ENCODE peak calls at places on chromosomes 11 and 22, in ten cellular contexts. A is kidney epithelial cell; J is choroid plexus epithelial cell; E is brain microvascular endothelial cell; I is effector memory CD4-positive, alpha-beta T cell; Y is tibial nerve; Q is GM06990; U is lower lobe of right lung; S is HFF-Myc; B is breast epithelium. O is an unnamed sample.

GRCh38 chr11:112453601-112454577 is 193.2 kb upstream of the PLET1 start:
- DNase-seq in E (peak), A (no peak), Y (no peak), U (peak), Q (no peak), J (peak), B (no peak), S (peak), I (peak), O (no peak)

GRCh38 chr11:117814766-117815261 is 9.7 kb downstream of the FXYD2 start:
- DNase-seq in Y (peak), Q (peak), J (peak), B (no peak), E (no peak), U (peak), S (no peak), A (peak), I (peak), O (no peak)

GRCh38 chr11:107929611-107930200 is 1.5 kb downstream of the RAB39A start:
- DNase-seq in E (no peak), J (no peak), U (no peak), Q (peak), B (no peak), A (no peak), Y (no peak), I (no peak), S (no peak), O (no peak)

GRCh38 chr11:122804161-122804560 is 34.1 kb upstream of the CRTAM start:
- DNase-seq in S (no peak), U (no peak), E (peak), B (no peak), I (no peak), A (peak), Q (no peak), Y (no peak), J (peak), O (no peak)

GRCh38 chr11:9459573-9460321 is 1.1 kb upstream of the ZNF143 start:
- DNase-seq in I (no peak), E (peak), A (no peak), Q (peak), Y (peak), J (peak), S (no peak), B (no peak), U (no peak), O (no peak)

GRCh38 chr11:106697058-106697457 is 321.2 kb downstream of the GUCY1A2 start:
- DNase-seq in U (no peak), J (peak), Y (no peak), I (no peak), B (no peak), Q (no peak), E (peak), S (no peak), A (no peak), O (no peak)

GRCh38 chr11:80925291-80925690 is 1484.5 kb upstream of the TENM4 start:
- DNase-seq in Y (no peak), A (no peak), S (no peak), U (no peak), I (no peak), J (no peak), E (no peak), B (no peak), Q (no peak), O (no peak)

GRCh38 chr11:61327669-61328071 is 5.2 kb downstream of the DDB1 start:
- DNase-seq in E (no peak), S (no peak), Q (no peak), I (no peak), Y (no peak), A (no peak), B (no peak), J (peak), U (no peak), O (no peak)

GRCh38 chr11:371716-372590 is 2.7 kb downstream of the B4GALNT4 start:
- DNase-seq in B (no peak), A (no peak), I (no peak), Y (no peak), E (no peak), J (no peak), S (no peak), Q (no peak), U (no peak), O (no peak)

GRCh38 chr11:48017105-48017874 is 36.9 kb downstream of the PTPRJ start:
- DNase-seq in E (no peak), J (no peak), B (no peak), S (no peak), Q (no peak), Y (no peak), U (no peak), I (peak), A (no peak), O (no peak)

GRCh38 chr11:45106006-45106405 is 40.4 kb upstream of the PRDM11 start:
- DNase-seq in S (no peak), Y (no peak), J (no peak), A (no peak), U (no peak), I (no peak), Q (no peak), B (no peak), E (no peak), O (no peak)

GRCh38 chr22:46533434-46533833 is 4.0 kb downstream of the CELSR1 start:
- DNase-seq in U (peak), S (no peak), I (no peak), A (no peak), J (no peak), B (peak), Q (no peak), Y (no peak), E (no peak), O (no peak)

GRCh38 chr11:83024270-83024854 is 47.3 kb downstream of the RAB30 start:
- DNase-seq in Y (no peak), E (no peak), S (no peak), I (no peak), A (no peak), B (no peak), Q (no peak), J (no peak), U (no peak), O (no peak)

GRCh38 chr11:35354644-35355043 is 64.7 kb downstream of the SLC1A2 start:
- DNase-seq in Y (no peak), E (peak), B (no peak), J (no peak), S (no peak), U (no peak), Q (no peak), A (no peak), I (no peak), O (no peak)

GRCh38 chr22:41512421-41513194 is 31.7 kb downstream of the POLR3H start:
- DNase-seq in U (no peak), I (no peak), Q (no peak), S (peak), E (peak), J (peak), A (peak), Y (no peak), B (no peak), O (no peak)

GRCh38 chr11:113189909-113190667 is 124.3 kb upstream of the TTC12 start:
- DNase-seq in J (peak), A (no peak), B (no peak), Q (no peak), I (no peak), S (peak), U (no peak), E (peak), Y (no peak), O (no peak)

DNA sequence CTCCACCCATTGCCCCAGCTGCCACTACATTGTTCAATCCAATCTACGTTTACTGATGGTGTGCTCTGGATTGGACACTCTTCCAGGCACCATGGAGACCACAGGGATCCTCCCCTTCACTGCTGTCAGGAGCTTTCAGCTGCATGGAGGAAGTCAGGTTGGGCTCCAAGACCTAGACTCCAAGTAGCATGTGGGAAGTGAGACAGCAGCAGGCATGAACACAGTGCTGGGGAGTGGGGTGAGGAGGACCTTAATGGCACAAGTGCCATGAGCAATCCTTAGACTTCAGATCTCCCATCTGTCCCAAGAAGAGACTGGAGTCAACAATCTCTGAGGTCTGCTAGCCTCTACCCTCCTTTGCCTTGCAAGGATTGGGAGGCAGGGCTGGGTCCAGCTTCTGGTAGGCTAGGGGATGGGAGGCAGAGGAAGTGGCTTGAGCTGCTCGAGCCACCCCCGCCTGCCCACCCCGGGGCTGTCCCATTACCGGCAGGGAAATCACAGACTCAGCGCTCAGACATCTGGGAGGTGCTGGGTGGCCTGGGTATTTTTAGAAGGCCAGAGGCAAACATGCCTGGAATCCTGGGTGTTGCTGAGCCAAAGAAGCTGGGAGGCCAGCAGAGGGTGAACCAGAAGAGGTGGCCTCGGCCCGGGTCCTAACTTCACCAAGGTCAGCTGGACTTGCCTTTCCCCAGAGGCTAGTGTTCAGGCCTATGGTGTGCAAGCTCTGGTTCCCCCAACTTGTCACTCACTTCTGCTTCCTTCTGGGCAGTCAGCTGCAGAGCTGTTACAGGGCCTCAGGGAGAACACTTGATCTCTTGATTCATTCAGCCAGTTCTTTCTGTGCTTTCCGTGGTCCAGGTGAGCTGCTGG is 15.3 kb upstream of the FCHSD2 start:
- DNase-seq in E (peak), S (no peak), J (peak), I (no peak), Q (peak), A (no peak), U (peak), Y (no peak), B (no peak), O (peak)
- H3K4me3 ChIP-seq in E (no peak), S (no peak), J (no peak), I (no peak), Q (peak), A (no peak), U (no peak), Y (no peak), B (no peak), O (no peak)

GRCh38 chr11:74948898-74949747 is at the start of the genes SPCS2 and XRRA1:
- DNase-seq in Y (peak), J (peak), A (peak), Q (peak), S (peak), I (peak), B (peak), E (peak), U (peak), O (peak)

GRCh38 chr11:74948546-74948897 is 369 bp downstream of the XRRA1 start:
- DNase-seq in Y (no peak), E (no peak), I (no peak), S (no peak), A (no peak), J (peak), Q (no peak), B (no peak), U (no peak), O (no peak)

GRCh38 chr11:74949748-74950127 is 672 bp downstream of the SPCS2 start:
- DNase-seq in U (no peak), E (no peak), Y (no peak), I (no peak), A (no peak), J (peak), Q (no peak), B (no peak), S (no peak), O (no peak)

GRCh38 chr11:74951241-74951640 is 2.2 kb downstream of the SPCS2 start:
- DNase-seq in I (no peak), E (no peak), S (no peak), U (no peak), Q (no peak), J (no peak), B (no peak), A (no peak), Y (no peak), O (no peak)

DNA sequence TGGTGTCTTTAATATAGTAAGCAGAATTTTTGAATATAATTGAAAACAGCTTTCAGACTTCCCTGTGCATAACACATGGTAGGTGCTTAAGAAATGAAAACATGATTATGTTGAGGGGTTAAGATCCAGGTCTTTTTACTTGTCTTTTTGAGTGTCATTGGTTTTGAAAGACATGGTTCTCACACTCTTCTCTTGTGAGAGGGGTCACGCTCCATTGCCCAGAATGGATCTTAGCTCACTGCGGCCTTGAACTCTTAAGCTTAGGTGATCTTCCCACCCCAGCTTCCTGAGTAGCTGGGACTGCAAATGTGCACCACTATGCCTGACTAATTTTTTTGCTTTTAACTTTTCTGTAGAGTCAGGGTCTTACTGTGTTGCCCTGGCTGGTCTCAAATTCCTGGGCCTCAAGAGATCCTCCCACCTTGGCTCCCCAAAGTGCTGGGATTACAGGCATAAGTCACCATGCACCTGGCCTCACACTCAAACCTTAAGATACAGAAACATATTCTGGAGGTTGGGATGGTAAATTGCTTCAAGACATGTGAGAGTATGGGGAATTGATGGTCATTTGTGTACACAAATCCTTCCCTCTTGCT is 1.4 kb downstream of the SPCS2 start:
- DNase-seq in Q (no peak), U (no peak), A (no peak), S (no peak), Y (no peak), B (no peak), J (no peak), E (no peak), I (no peak), O (no peak)
- H3K4me3 ChIP-seq in Q (peak), U (peak), A (peak), S (peak), Y (no peak), B (peak), J (peak), E (peak), I (peak), O (peak)

GRCh38 chr22:24329453-24329852 is 58.8 kb downstream of the SPECC1L start:
- DNase-seq in J (no peak), S (no peak), U (no peak), Y (no peak), E (no peak), I (no peak), Q (no peak), B (no peak), A (no peak), O (no peak)

GRCh38 chr22:24330636-24331035 is 60.0 kb downstream of the SPECC1L start:
- DNase-seq in S (no peak), E (peak), J (peak), I (no peak), A (no peak), U (no peak), Y (peak), Q (no peak), B (no peak), O (no peak)

GRCh38 chr22:24333301-24333700 is 62.7 kb downstream of the SPECC1L start:
- DNase-seq in J (peak), E (peak), S (no peak), Y (no peak), Q (no peak), B (no peak), A (no peak), I (no peak), U (no peak), O (no peak)

GRCh38 chr22:24335529-24335928 is 64.9 kb downstream of the SPECC1L start:
- DNase-seq in I (no peak), E (no peak), S (no peak), Q (no peak), B (no peak), U (no peak), J (peak), Y (no peak), A (no peak), O (no peak)

DNA sequence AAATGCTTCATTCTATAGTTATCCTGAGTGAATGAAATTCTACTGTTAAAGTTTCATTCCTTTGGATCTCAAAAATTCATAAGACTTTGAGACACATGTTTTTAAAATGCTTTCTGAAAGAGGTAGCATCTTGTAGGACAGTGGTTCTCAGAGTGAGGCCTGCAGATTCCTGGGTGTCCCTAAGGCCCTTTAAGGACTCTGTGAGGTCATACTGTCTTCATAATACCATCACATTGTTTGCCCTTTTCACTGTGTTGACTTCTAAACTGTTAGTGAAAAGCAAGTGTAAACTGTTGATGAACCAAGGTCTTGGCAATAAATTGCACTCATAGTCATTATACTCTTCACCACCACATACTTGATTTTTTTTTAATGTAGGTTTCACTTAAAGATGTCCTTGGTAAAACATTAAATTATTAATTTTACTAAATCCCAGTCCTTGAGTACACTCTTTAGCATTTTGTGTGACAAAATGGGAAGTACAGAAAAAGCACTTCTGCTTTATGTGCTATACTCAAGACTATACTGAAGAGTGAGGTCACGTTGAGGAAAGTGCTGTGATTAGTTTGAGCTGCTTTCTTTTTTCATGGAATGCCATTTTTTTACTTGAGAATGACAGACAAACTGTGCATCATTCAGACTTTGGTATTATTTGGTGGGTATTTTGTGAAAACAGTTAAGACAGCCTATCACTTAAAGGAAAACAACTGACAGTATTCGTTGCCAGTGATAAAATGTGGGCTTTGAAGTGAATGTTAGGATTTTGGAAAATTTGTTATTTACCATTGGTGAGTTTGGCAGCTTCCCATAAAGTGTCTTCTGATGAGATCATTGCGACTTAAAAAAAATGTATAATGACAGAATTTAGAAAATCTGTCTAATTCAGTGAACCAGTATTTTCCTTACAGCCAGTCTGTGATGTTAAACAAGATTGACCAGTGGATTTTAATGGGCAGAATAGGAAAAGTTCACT is 61.1 kb downstream of the SPECC1L start:
- DNase-seq in B (no peak), U (no peak), Q (no peak), E (no peak), J (peak), A (no peak), Y (no peak), S (no peak), I (no peak), O (no peak)
- H3K4me3 ChIP-seq in B (no peak), U (no peak), Q (no peak), E (no peak), J (no peak), A (no peak), Y (no peak), S (no peak), I (no peak), O (no peak)

DNA sequence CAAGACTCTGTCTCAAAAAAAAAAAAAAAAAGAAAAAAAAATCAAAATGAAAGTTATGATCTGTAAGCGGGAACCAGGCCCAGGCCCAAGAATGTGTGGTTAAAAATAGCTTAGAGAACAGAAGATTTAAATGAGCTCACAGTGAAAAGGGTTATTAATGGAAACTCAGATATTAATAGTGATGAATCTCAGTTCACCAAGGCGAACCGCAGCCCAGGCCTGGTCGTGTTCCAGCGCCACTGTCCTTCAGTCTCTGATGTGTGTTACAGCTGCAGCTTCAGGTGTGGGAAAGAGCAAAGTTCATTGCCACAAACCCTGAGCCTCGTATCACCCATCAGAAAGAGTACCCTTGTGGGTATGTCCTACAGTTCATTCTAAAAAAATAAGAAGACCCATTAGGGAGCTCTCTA is 107.1 kb downstream of the GAB2 start:
- DNase-seq in A (no peak), Y (peak), Q (peak), I (no peak), S (no peak), E (peak), B (no peak), U (no peak), J (peak), O (no peak)
- H3K4me3 ChIP-seq in A (no peak), Y (no peak), Q (no peak), I (no peak), S (no peak), E (no peak), B (peak), U (no peak), J (no peak), O (no peak)